ENCODE peak calls at places on chromosome 14, in eight cellular contexts. C, E, G, F, H, L, Q and T are unnamed samples.

GRCh38 chr14:100203962-100204834 is 34.7 kb upstream of the YY1 start:
- DNase-seq in C (no peak), E (no peak), G (no peak), F (no peak), H (no peak), L (no peak), Q (no peak), T (peak)

GRCh38 chr14:93655078-93655750 is 133.1 kb downstream of the PRIMA1 start:
- DNase-seq in C (peak), E (no peak), G (peak), F (no peak), H (no peak), L (peak), Q (no peak), T (peak)

GRCh38 chr14:96852823-96853422 is 55.7 kb downstream of the VRK1 start:
- DNase-seq in C (no peak), E (no peak), G (peak), F (no peak), H (no peak), L (peak), Q (no peak), T (peak)

GRCh38 chr14:76808990-76809389 is 3.7 kb downstream of the ANGEL1 start:
- DNase-seq in C (no peak), E (no peak), G (no peak), F (no peak), H (no peak), L (no peak), Q (no peak), T (no peak)

GRCh38 chr14:99512571-99513182 is 31.5 kb downstream of the CCNK start:
- DNase-seq in C (no peak), E (no peak), G (no peak), F (no peak), H (peak), L (no peak), Q (no peak), T (no peak)

GRCh38 chr14:69138189-69138535 is 14.8 kb downstream of the DCAF5 start:
- DNase-seq in C (no peak), E (no peak), G (no peak), F (no peak), H (no peak), L (peak), Q (no peak), T (no peak)

GRCh38 chr14:94361682-94362081 is 26.7 kb downstream of the SERPINA1 start:
- DNase-seq in C (no peak), E (no peak), G (no peak), F (no peak), H (no peak), L (no peak), Q (no peak), T (no peak)

GRCh38 chr14:60101801-60102200 is 10.1 kb downstream of the PCNX4 start:
- DNase-seq in C (no peak), E (no peak), G (no peak), F (no peak), H (no peak), L (no peak), Q (no peak), T (no peak)

GRCh38 chr14:61811882-61812346 is 49.7 kb downstream of the SNAPC1 start:
- DNase-seq in C (no peak), E (no peak), G (no peak), F (no peak), H (no peak), L (no peak), Q (no peak), T (no peak)

GRCh38 chr14:77965919-77966435 is 166.1 kb downstream of the ADCK1 start:
- DNase-seq in C (no peak), E (no peak), G (peak), F (no peak), H (no peak), L (no peak), Q (peak), T (peak)

GRCh38 chr14:96122496-96122895 is 82.1 kb upstream of the BDKRB2 start:
- DNase-seq in C (no peak), E (no peak), G (no peak), F (no peak), H (no peak), L (peak), Q (no peak), T (peak)

GRCh38 chr14:93764211-93764659 is 24.1 kb downstream of the PRIMA1 start:
- DNase-seq in C (no peak), E (no peak), G (no peak), F (no peak), H (no peak), L (peak), Q (no peak), T (peak)

GRCh38 chr14:23864856-23865255 is 88.7 kb upstream of the DHRS4 start:
- DNase-seq in C (no peak), E (no peak), G (no peak), F (no peak), H (no peak), L (no peak), Q (no peak), T (no peak)

GRCh38 chr14:101937926-101938767 is 26.2 kb upstream of the DYNC1H1 start:
- DNase-seq in C (no peak), E (no peak), G (no peak), F (no peak), H (peak), L (no peak), Q (no peak), T (no peak)

GRCh38 chr14:92589213-92589852 is 75.8 kb downstream of the RIN3 start:
- DNase-seq in C (no peak), E (no peak), G (no peak), F (no peak), H (no peak), L (peak), Q (no peak), T (peak)

GRCh38 chr14:76080009-76080408 is 71.7 kb upstream of the GPATCH2L start:
- DNase-seq in C (no peak), E (no peak), G (no peak), F (no peak), H (no peak), L (no peak), Q (no peak), T (no peak)

GRCh38 chr14:58942516-58942915 is 246.0 kb upstream of the DAAM1 start:
- DNase-seq in C (no peak), E (no peak), G (no peak), F (no peak), H (no peak), L (peak), Q (no peak), T (peak)

GRCh38 chr14:73428354-73428824 is 30.0 kb downstream of the NUMB start:
- DNase-seq in C (no peak), E (no peak), G (no peak), F (no peak), H (no peak), L (no peak), Q (no peak), T (no peak)